ENCODE peak calls at places on chromosomes 13 and 19, in four cellular contexts. C, L, M and K are unnamed samples.

GRCh38 chr19:45498411-45499195 is at the start of gene PPM1N:
- DNase-seq in C (peak; percentile 92), L (peak; percentile 87), M (no peak), K (no peak)

GRCh38 chr19:5268801-5269200 is 71.8 kb downstream of the PTPRS start:
- DNase-seq in C (no peak), L (no peak), M (no peak), K (no peak)

GRCh38 chr13:75263741-75264407 is 218.1 kb downstream of the TBC1D4 start:
- DNase-seq in C (no peak), L (no peak), M (no peak), K (no peak)

GRCh38 chr13:109389892-109390345 is 396.5 kb downstream of the IRS2 start:
- DNase-seq in C (no peak), L (no peak), M (no peak), K (peak; percentile 96)

GRCh38 chr13:60431108-60431700 is 34.2 kb downstream of the TDRD3 start:
- DNase-seq in C (no peak), L (peak; percentile 82), M (peak; percentile 61), K (peak; percentile 88)

GRCh38 chr19:2048104-2048958 is 2.7 kb downstream of the MKNK2 start:
- DNase-seq in C (peak; percentile 80), L (no peak), M (no peak), K (no peak)

GRCh38 chr13:43301341-43301969 is 278.1 kb downstream of the DNAJC15 start:
- DNase-seq in C (no peak), L (no peak), M (no peak), K (no peak)

GRCh38 chr19:5445071-5445470 is 10.1 kb upstream of the ZNRF4 start:
- DNase-seq in C (no peak), L (no peak), M (no peak), K (no peak)

GRCh38 chr13:30504081-30504480 is 38.3 kb upstream of the HMGB1 start:
- DNase-seq in C (no peak), L (no peak), M (peak; percentile 16), K (peak; percentile 24)

GRCh38 chr19:16608290-16608704 is 19.7 kb downstream of the MED26 start:
- DNase-seq in C (no peak), L (no peak), M (no peak), K (no peak)

GRCh38 chr13:25170554-25171107 is 1.5 kb downstream of the AMER2 start:
- DNase-seq in C (no peak), L (peak; percentile 56), M (no peak), K (no peak)

GRCh38 chr13:40388617-40389016 is 277.8 kb downstream of the FOXO1 start:
- DNase-seq in C (peak; percentile 93), L (no peak), M (peak; percentile 70), K (no peak)

GRCh38 chr19:1992759-1993260 is 22.7 kb downstream of the BTBD2 start:
- DNase-seq in C (peak; percentile 67), L (peak; percentile 85), M (no peak), K (no peak)

GRCh38 chr19:58356236-58356970 is 3.1 kb upstream of the A1BG start:
- DNase-seq in C (no peak), L (peak; percentile 82), M (no peak), K (no peak)

GRCh38 chr19:2324220-2324948 is 4.0 kb downstream of the LSM7 start:
- DNase-seq in C (peak; percentile 87), L (no peak), M (no peak), K (no peak)

GRCh38 chr19:19026299-19026971 is 6.9 kb downstream of the SUGP2 start:
- DNase-seq in C (no peak), L (peak; percentile 27), M (no peak), K (no peak)

GRCh38 chr19:19464339-19465098 is 50.8 kb downstream of the TSSK6 start:
- DNase-seq in C (no peak), L (peak; percentile 86), M (no peak), K (no peak)

GRCh38 chr13:106182404-106182803 is 353.1 kb downstream of the EFNB2 start:
- DNase-seq in C (no peak), L (no peak), M (no peak), K (no peak)

GRCh38 chr19:3404324-3405260 is 38.2 kb downstream of the NFIC start:
- DNase-seq in C (peak; percentile 85), L (peak; percentile 56), M (no peak), K (no peak)

GRCh38 chr19:50332264-50333038 is 3.3 kb upstream of the KCNC3 start:
- DNase-seq in C (peak; percentile 71), L (peak; percentile 86), M (no peak), K (no peak)

GRCh38 chr19:3468211-3468610 is 12.1 kb downstream of the SMIM24 start:
- DNase-seq in C (no peak), L (no peak), M (no peak), K (no peak)

GRCh38 chr19:50553134-50553703 is 15.0 kb downstream of the LRRC4B start:
- DNase-seq in C (no peak), L (no peak), M (no peak), K (no peak)

GRCh38 chr13:111494641-111495040 is 174.2 kb downstream of the TEX29 start:
- DNase-seq in C (no peak), L (no peak), M (no peak), K (no peak)

GRCh38 chr19:41193420-41194156 is 569 bp downstream of the CYP2S1 start:
- DNase-seq in C (no peak), L (peak; percentile 47), M (no peak), K (no peak)

GRCh38 chr13:49098198-49098597 is 121.9 kb upstream of the MLNR start:
- DNase-seq in C (no peak), L (no peak), M (no peak), K (no peak)

GRCh38 chr13:51557875-51558604 is 26.2 kb upstream of the WDFY2 start:
- DNase-seq in C (no peak), L (no peak), M (no peak), K (no peak)

GRCh38 chr13:112435973-112436372 is 59.8 kb downstream of the SPACA7 start:
- DNase-seq in C (no peak), L (no peak), M (no peak), K (no peak)

GRCh38 chr13:34391071-34391470 is 551.0 kb upstream of the NBEA start:
- DNase-seq in C (no peak), L (no peak), M (no peak), K (no peak)

GRCh38 chr19:18700501-18701249 is 17.2 kb downstream of the CRTC1 start:
- DNase-seq in C (peak; percentile 93), L (peak; percentile 83), M (peak; percentile 27), K (no peak)

GRCh38 chr13:113404723-113405471 is 41.0 kb upstream of the GRTP1 start:
- DNase-seq in C (no peak), L (no peak), M (no peak), K (no peak)

GRCh38 chr13:103537616-103538015 is 471.4 kb upstream of the SLC10A2 start:
- DNase-seq in C (no peak), L (no peak), M (no peak), K (no peak)

GRCh38 chr13:96112936-96113335 is 23.0 kb downstream of the HS6ST3 start:
- DNase-seq in C (no peak), L (no peak), M (no peak), K (no peak)

GRCh38 chr19:640606-641170 is 1.0 kb downstream of the FGF22 start:
- DNase-seq in C (no peak), L (no peak), M (no peak), K (no peak)

GRCh38 chr13:82917984-82918383 is 964.3 kb downstream of the SLITRK1 start:
- DNase-seq in C (no peak), L (no peak), M (no peak), K (no peak)

GRCh38 chr19:36256853-36257511 is 42.1 kb downstream of the ZNF146 start:
- DNase-seq in C (no peak), L (peak; percentile 52), M (no peak), K (no peak)
- H3K4me3 ChIP-seq in C (peak overlapping the region; percentile 29), L (peak overlapping the region; percentile 64), M (no peak overlapping the region), K (no peak overlapping the region)

GRCh38 chr19:32673573-32673972 is 1.4 kb downstream of the ANKRD27 start:
- DNase-seq in C (no peak), L (no peak), M (no peak), K (no peak)
- H3K27ac ChIP-seq in C (no peak overlapping the region), L (no peak overlapping the region), M (no peak overlapping the region), K (no peak overlapping the region)

GRCh38 chr19:55580628-55581144 is at the start of gene ZNF579:
- DNase-seq in C (peak; percentile 89), L (peak; percentile 95), M (peak; percentile 52), K (no peak)
- TF ChIP-seq POLR2AphosphoS5 in C (peak; percentile 77), L (peak; percentile 50), M (peak; percentile 25), K (peak; percentile 56)

GRCh38 chr13:32265726-32266125 is 49.4 kb downstream of the ZAR1L start:
- DNase-seq in C (no peak), L (no peak), M (no peak), K (no peak)
- H3K4me3 ChIP-seq in C (no peak overlapping the region), L (no peak overlapping the region), M (no peak overlapping the region), K (no peak overlapping the region)

GRCh38 chr19:44304659-44305193 is at the start of gene ZNF235:
- DNase-seq in C (peak; percentile 91), L (peak; percentile 98), M (peak; percentile 69), K (peak; percentile 77)

GRCh38 chr19:44305457-44305856 is 632 bp upstream of the ZNF235 start:
- DNase-seq in C (no peak), L (no peak), M (no peak), K (no peak)

GRCh38 chr19:44303305-44303704 is 1.5 kb downstream of the ZNF235 start:
- DNase-seq in C (no peak), L (no peak), M (no peak), K (no peak)

GRCh38 chr19:44306283-44306682 is 1.5 kb upstream of the ZNF235 start:
- DNase-seq in C (no peak), L (no peak), M (no peak), K (no peak)

GRCh38 chr19:44303976-44304568 is 753 bp downstream of the ZNF235 start:
- DNase-seq in C (no peak), L (peak; percentile 17), M (no peak), K (no peak)
- H3K27ac ChIP-seq in C (peak overlapping the region; percentile 86), L (no peak overlapping the region), M (peak overlapping the region; percentile 78), K (peak overlapping the region; percentile 37)